ENCODE peak calls at places on chromosomes 13 and 19, in seven cellular contexts. I is lower lobe of right lung; Q is upper lobe of right lung; M is Right ventricle myocardium superior; H is stimulated activated naive CD8-positive, alpha-beta T cell treated with anti-CD3 and anti-CD28 coated beads, Interleukin-15, amount 100 ng/mL, for 72 hours; C is activated naive CD4-positive, alpha-beta T cell treated with anti-CD3 and anti-CD28 coated beads, Interleukin-2, amount 50 U/mL, for 72 hours; D is CD8-positive, alpha-beta T cell. G is an unnamed sample.

GRCh38 chr13:41565221-41565620 is 107.9 kb downstream of the RGCC start:
- ATAC-seq in I (no peak), Q (no peak), M (no peak), H (no peak), C (no peak), D (no peak), G (no peak)

GRCh38 chr13:26529441-26529840 is 28.0 kb upstream of the WASF3 start:
- ATAC-seq in I (no peak), Q (peak), M (no peak), H (no peak), C (no peak), D (no peak), G (no peak)

GRCh38 chr13:106981050-106981449 is 413.1 kb upstream of the ARGLU1 start:
- ATAC-seq in I (no peak), Q (no peak), M (no peak), H (no peak), C (no peak), D (no peak), G (no peak)

GRCh38 chr19:3365447-3366103 is 808 bp upstream of the NFIC start:
- ATAC-seq in I (peak), Q (peak), M (peak), H (no peak), C (no peak), D (no peak), G (no peak)

GRCh38 chr13:78742659-78743058 is 83.7 kb upstream of the OBI1 start:
- ATAC-seq in I (peak), Q (peak), M (no peak), H (no peak), C (no peak), D (no peak), G (no peak)

GRCh38 chr13:107121793-107122192 is 553.9 kb upstream of the ARGLU1 start:
- ATAC-seq in I (no peak), Q (no peak), M (no peak), H (no peak), C (no peak), D (no peak), G (no peak)

GRCh38 chr19:608155-609000 is 18.7 kb downstream of the HCN2 start:
- ATAC-seq in I (peak), Q (no peak), M (no peak), H (no peak), C (no peak), D (no peak), G (no peak)

GRCh38 chr19:54282706-54283105 is 1.8 kb upstream of the LILRB2 start:
- ATAC-seq in I (peak), Q (peak), M (no peak), H (no peak), C (no peak), D (no peak), G (no peak)

GRCh38 chr19:3515891-3516422 is 9.8 kb downstream of the FZR1 start:
- ATAC-seq in I (no peak), Q (no peak), M (no peak), H (no peak), C (no peak), D (no peak), G (no peak)

GRCh38 chr19:38093587-38093986 is 130.4 kb downstream of the DPF1 start:
- ATAC-seq in I (no peak), Q (no peak), M (peak), H (no peak), C (no peak), D (no peak), G (no peak)

GRCh38 chr13:45162821-45163220 is 38.0 kb downstream of the KCTD4 start:
- ATAC-seq in I (peak), Q (no peak), M (no peak), H (no peak), C (peak), D (no peak), G (peak)

GRCh38 chr19:14265285-14266036 is 59.5 kb upstream of the ADGRL1 start:
- ATAC-seq in I (no peak), Q (no peak), M (no peak), H (no peak), C (no peak), D (no peak), G (no peak)

GRCh38 chr13:114134111-114134943 is 1.9 kb upstream of the RASA3 start:
- ATAC-seq in I (no peak), Q (no peak), M (no peak), H (no peak), C (no peak), D (peak), G (no peak)

G was measured in activated T-helper 17 cell treated with anti-CD3 and anti-CD28 coated beads, Interleukin-2, amount 50 U/mL, for 72 hours.